ENCODE peak calls at places on chromosomes 1 and 21, in six cellular contexts. O is ovary, X is spleen, V is psoas muscle, K is A549, J is AG04450. P is an unnamed sample.

GRCh38 chr1:94707321-94708298 is 112.5 kb upstream of the SLC44A3 start:
- DNase-seq in O (peak), X (no peak), J (no peak), K (no peak), V (peak), P (no peak)

GRCh38 chr1:24909388-24909898 is 20.6 kb downstream of the RUNX3 start:
- DNase-seq in V (no peak), X (peak), K (peak), O (no peak), J (peak), P (no peak)

GRCh38 chr1:28927442-28928305 is 13.3 kb downstream of the EPB41 start:
- DNase-seq in X (no peak), O (no peak), V (no peak), J (no peak), K (no peak), P (no peak)

GRCh38 chr1:31715097-31715872 is 11.5 kb upstream of the COL16A1 start:
- DNase-seq in K (peak), X (peak), J (peak), V (peak), O (peak), P (no peak)

GRCh38 chr1:2046953-2047748 is 3.1 kb upstream of the PRKCZ start:
- DNase-seq in X (no peak), V (no peak), O (no peak), J (no peak), K (no peak), P (no peak)

GRCh38 chr21:29267666-29268065 is 31.1 kb upstream of the BACH1 start:
- DNase-seq in O (no peak), K (no peak), J (no peak), V (no peak), X (no peak), P (no peak)

GRCh38 chr1:154772611-154773515 is 97.2 kb downstream of the KCNN3 start:
- DNase-seq in K (no peak), V (no peak), J (no peak), X (peak), O (no peak), P (no peak)

GRCh38 chr1:208369658-208370057 is 125.5 kb upstream of the PLXNA2 start:
- DNase-seq in O (no peak), K (no peak), X (no peak), V (no peak), J (no peak), P (no peak)

GRCh38 chr21:41678944-41679343 is 87.9 kb downstream of the RIPK4 start:
- DNase-seq in V (peak), X (peak), O (peak), K (peak), J (peak), P (peak)

GRCh38 chr1:32063261-32063681 is 9.5 kb upstream of the TMEM39B start:
- DNase-seq in O (no peak), J (peak), V (no peak), K (peak), X (no peak), P (no peak)

GRCh38 chr1:237759371-237759770 is 131.4 kb downstream of the ZP4 start:
- DNase-seq in J (no peak), X (no peak), O (no peak), K (no peak), V (no peak), P (peak)

GRCh38 chr1:206887701-206888100 is 9.5 kb upstream of the IL24 start:
- DNase-seq in K (no peak), O (no peak), J (no peak), V (no peak), X (no peak), P (no peak)

GRCh38 chr1:163821679-163822078 is 499.9 kb downstream of the NUF2 start:
- DNase-seq in O (no peak), V (no peak), K (no peak), J (no peak), X (no peak), P (no peak)

GRCh38 chr21:41583274-41583790 is 75.4 kb upstream of the TMPRSS2 start:
- DNase-seq in V (no peak), X (no peak), O (no peak), J (no peak), K (peak), P (peak)

GRCh38 chr1:228735871-228736586 is 750 bp downstream of the RHOU start:
- DNase-seq in K (peak), V (peak), X (peak), O (peak), J (no peak), P (no peak)

GRCh38 chr1:28855969-28856368 is 44.0 kb downstream of the OPRD1 start:
- DNase-seq in X (no peak), J (no peak), K (no peak), V (no peak), O (no peak), P (no peak)

GRCh38 chr1:209504571-209504970 is 78.9 kb upstream of the CAMK1G start:
- DNase-seq in J (no peak), X (no peak), K (no peak), V (no peak), O (no peak), P (no peak)

GRCh38 chr1:27614625-27615344 is 10.8 kb upstream of the AHDC1 start:
- DNase-seq in V (no peak), O (no peak), J (no peak), K (no peak), X (no peak), P (no peak)

GRCh38 chr1:92599184-92599583 is 112.5 kb upstream of the GFI1 start:
- DNase-seq in O (no peak), X (no peak), V (no peak), K (peak), J (peak), P (no peak)

GRCh38 chr1:115051850-115052249 is 22.2 kb downstream of the TSHB start:
- DNase-seq in V (no peak), O (no peak), X (no peak), K (no peak), J (no peak), P (peak)

GRCh38 chr1:115060501-115060900 is 28.8 kb downstream of the TSPAN2 start:
- DNase-seq in J (no peak), K (no peak), O (no peak), V (no peak), X (no peak), P (no peak)

GRCh38 chr1:14924012-14924452 is 229.5 kb upstream of the TMEM51 start:
- DNase-seq in V (peak), K (peak), J (no peak), O (peak), X (peak), P (no peak)

GRCh38 chr1:9653195-9653782 is 1.8 kb downstream of the PIK3CD start:
- DNase-seq in K (no peak), V (no peak), J (no peak), X (no peak), O (no peak), P (no peak)

GRCh38 chr1:215636258-215636965 is 69.3 kb downstream of the KCTD3 start:
- DNase-seq in O (no peak), V (peak), X (no peak), J (no peak), K (no peak), P (no peak)

GRCh38 chr1:187991944-187992343 is 1163.2 kb downstream of the PLA2G4A start:
- DNase-seq in V (no peak), X (no peak), J (no peak), K (no peak), O (no peak), P (no peak)

GRCh38 chr1:245197911-245198379 is 43.2 kb downstream of the KIF26B start:
- DNase-seq in J (peak), O (no peak), V (no peak), K (no peak), X (no peak), P (no peak)

GRCh38 chr21:36811762-36812161 is 112.8 kb downstream of the SIM2 start:
- DNase-seq in O (no peak), V (no peak), J (no peak), K (no peak), X (no peak), P (no peak)
- H3K27ac ChIP-seq in O (no peak), V (no peak), J (no peak), K (no peak), X (no peak), P (no peak)

DNA sequence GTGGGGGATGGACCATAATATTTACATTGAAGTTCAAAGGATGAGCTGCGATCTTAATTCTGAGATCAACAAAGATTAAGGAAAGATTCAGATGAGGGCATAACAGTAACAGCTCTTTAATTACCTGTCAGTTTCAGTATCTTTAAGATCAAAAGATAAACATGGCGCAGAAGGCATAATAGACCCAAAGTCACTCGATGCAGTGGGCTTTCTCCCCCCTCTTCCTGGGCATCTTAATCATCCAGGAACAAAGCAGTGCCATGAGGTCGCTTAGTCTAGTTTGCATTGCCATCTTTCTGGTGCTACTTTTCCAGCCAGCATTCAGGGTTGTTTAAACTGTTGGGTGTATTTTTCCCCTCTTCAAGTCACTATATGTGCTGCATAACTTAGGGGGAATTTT is 72.3 kb downstream of the HUNK start:
- DNase-seq in K (no peak), V (no peak), O (no peak), J (no peak), X (no peak), P (no peak)
- H3K27ac ChIP-seq in K (no peak), V (no peak), O (no peak), J (peak), X (no peak), P (no peak)

DNA sequence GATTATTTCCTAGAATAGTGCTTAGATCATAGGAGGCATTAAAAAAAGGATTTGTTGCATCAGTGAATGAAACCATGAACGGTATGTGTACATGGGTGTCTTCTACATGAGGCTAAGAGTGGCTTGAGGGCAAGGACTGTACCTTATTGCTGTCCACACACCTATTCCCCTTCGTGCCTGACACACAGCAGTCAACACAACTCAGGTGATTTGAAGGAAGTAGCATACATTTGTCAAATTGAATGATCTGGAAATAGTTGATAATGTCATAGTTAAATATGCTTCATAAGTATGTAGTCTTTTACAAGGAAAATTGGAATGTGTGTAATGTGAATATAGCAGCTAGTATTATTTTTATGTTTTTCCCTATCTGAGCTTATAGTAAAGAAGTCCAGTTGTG is 189.0 kb upstream of the DAB1 start:
- DNase-seq in V (no peak), X (no peak), O (no peak), J (no peak), K (no peak), P (no peak)
- H3K27ac ChIP-seq in V (no peak), X (no peak), O (no peak), J (no peak), K (no peak), P (no peak)

DNA sequence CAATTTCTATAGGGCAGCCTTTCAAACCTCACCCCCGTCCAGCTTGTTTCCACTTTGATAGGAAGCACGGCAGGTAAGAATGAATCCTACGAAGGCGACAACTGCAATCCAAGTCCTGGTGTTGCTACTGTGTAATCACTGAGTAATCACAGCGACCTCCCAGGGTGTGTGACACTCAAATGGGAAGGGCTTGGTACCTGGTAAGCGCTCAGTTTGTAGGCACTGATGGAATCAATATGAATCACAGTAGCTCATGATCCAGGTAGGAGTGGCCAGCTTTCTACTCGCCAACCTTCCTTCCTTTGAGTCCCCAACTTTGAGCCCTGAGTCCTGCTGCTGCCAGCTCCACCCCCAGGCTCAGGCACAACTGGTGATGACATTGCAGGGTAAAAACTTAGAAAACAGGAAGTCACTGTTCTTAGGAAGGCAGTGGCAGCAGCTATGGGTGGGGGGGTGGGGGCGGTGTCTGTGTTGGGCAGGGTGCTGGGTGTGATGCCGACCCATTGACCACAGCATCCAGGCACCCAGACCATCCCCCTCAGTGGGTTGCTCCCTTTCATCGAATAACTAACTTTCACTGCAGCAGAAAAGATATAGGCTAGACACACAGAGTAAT is 70.7 kb downstream of the CD247 start:
- DNase-seq in J (no peak), V (no peak), X (peak), O (no peak), K (peak), P (peak)
- H3K27ac ChIP-seq in J (no peak), V (no peak), X (peak), O (no peak), K (peak), P (peak)

GRCh38 chr1:61215676-61216289 is 133.4 kb downstream of the NFIA start:
- DNase-seq in X (no peak), V (no peak), J (no peak), K (no peak), O (no peak), P (no peak)

GRCh38 chr1:61208815-61209214 is 126.5 kb downstream of the NFIA start:
- DNase-seq in X (no peak), J (no peak), V (no peak), K (no peak), O (no peak), P (no peak)

GRCh38 chr1:61210435-61211012 is 128.2 kb downstream of the NFIA start:
- DNase-seq in K (peak), V (no peak), X (no peak), J (no peak), O (no peak), P (no peak)

GRCh38 chr1:61208172-61208571 is 125.8 kb downstream of the NFIA start:
- DNase-seq in X (no peak), O (no peak), V (no peak), J (no peak), K (no peak), P (no peak)

GRCh38 chr1:61213612-61214011 is 131.3 kb downstream of the NFIA start:
- DNase-seq in X (no peak), J (no peak), V (no peak), O (no peak), K (no peak), P (no peak)
- H3K27ac ChIP-seq in X (no peak), J (no peak), V (no peak), O (no peak), K (no peak), P (no peak)